ENCODE peak calls at places on chromosomes 6 and 20, in four cellular contexts. One of them, this sample, is unnamed.
A peak's percentile ranks its signal among the peaks of the same experiment; 100 is the strongest.

GRCh38 chr6:89596484-89596883 is 42.1 kb downstream of the LYRM2 start:
- DNase-seq in prostate gland: no peak
- DNase-seq in sigmoid colon: no peak
- DNase-seq in HCT116: no peak
- DNase-seq in this sample: no peak

GRCh38 chr6:151014404-151015150 is 149.1 kb downstream of the MTHFD1L start:
- DNase-seq in HCT116: peak; percentile 75
- DNase-seq in prostate gland: peak; percentile 74
- DNase-seq in sigmoid colon: peak; percentile 89
- DNase-seq in this sample: peak; percentile 27

GRCh38 chr6:122712093-122712863 is 67.2 kb upstream of the FABP7 start:
- DNase-seq in prostate gland: no peak
- DNase-seq in sigmoid colon: no peak
- DNase-seq in HCT116: no peak
- DNase-seq in this sample: no peak

GRCh38 chr20:13809373-13809772 is 24.5 kb downstream of the NDUFAF5 start:
- DNase-seq in prostate gland: no peak
- DNase-seq in sigmoid colon: no peak
- DNase-seq in HCT116: no peak
- DNase-seq in this sample: no peak

GRCh38 chr6:88683734-88684133 is 279.7 kb downstream of the RNGTT start:
- DNase-seq in HCT116: no peak
- DNase-seq in prostate gland: no peak
- DNase-seq in sigmoid colon: no peak
- DNase-seq in this sample: no peak

GRCh38 chr6:169075211-169075621 is 178.4 kb downstream of the THBS2 start:
- DNase-seq in HCT116: no peak
- DNase-seq in sigmoid colon: peak; percentile 97
- DNase-seq in prostate gland: no peak
- DNase-seq in this sample: no peak

GRCh38 chr6:125117818-125118217 is 35.8 kb upstream of the TPD52L1 start:
- DNase-seq in prostate gland: no peak
- DNase-seq in sigmoid colon: no peak
- DNase-seq in HCT116: no peak
- DNase-seq in this sample: no peak

GRCh38 chr6:35206346-35206745 is 7.4 kb upstream of the SCUBE3 start:
- DNase-seq in sigmoid colon: no peak
- DNase-seq in HCT116: no peak
- DNase-seq in prostate gland: no peak
- DNase-seq in this sample: no peak

GRCh38 chr6:15515660-15516375 is 147.0 kb downstream of the DTNBP1 start:
- DNase-seq in prostate gland: no peak
- DNase-seq in HCT116: no peak
- DNase-seq in sigmoid colon: no peak
- DNase-seq in this sample: no peak

GRCh38 chr20:38066969-38067716 is 33.6 kb downstream of the RPRD1B start:
- DNase-seq in sigmoid colon: no peak
- DNase-seq in HCT116: no peak
- DNase-seq in prostate gland: no peak
- DNase-seq in this sample: no peak

GRCh38 chr6:27096834-27097511 is 150.5 kb upstream of the PRSS16 start:
- DNase-seq in prostate gland: no peak
- DNase-seq in HCT116: peak; percentile 26
- DNase-seq in sigmoid colon: no peak
- DNase-seq in this sample: peak; percentile 25

GRCh38 chr6:37024665-37025337 is 19.3 kb downstream of the FGD2 start:
- DNase-seq in prostate gland: peak; percentile 83
- DNase-seq in HCT116: peak; percentile 70
- DNase-seq in sigmoid colon: no peak
- DNase-seq in this sample: no peak

GRCh38 chr20:58439974-58440767 is 51.1 kb downstream of the VAPB start:
- DNase-seq in sigmoid colon: no peak
- DNase-seq in prostate gland: no peak
- DNase-seq in HCT116: no peak
- DNase-seq in this sample: no peak

GRCh38 chr6:160883999-160884398 is 107.6 kb upstream of the MAP3K4 start:
- DNase-seq in sigmoid colon: no peak
- DNase-seq in HCT116: no peak
- DNase-seq in prostate gland: no peak
- DNase-seq in this sample: no peak

GRCh38 chr6:37033255-37033654 is 27.8 kb downstream of the FGD2 start:
- DNase-seq in prostate gland: no peak
- DNase-seq in sigmoid colon: no peak
- DNase-seq in HCT116: no peak
- DNase-seq in this sample: no peak

GRCh38 chr6:30781697-30782424 is 37.5 kb upstream of the IER3 start:
- DNase-seq in prostate gland: peak; percentile 81
- DNase-seq in sigmoid colon: peak; percentile 99
- DNase-seq in HCT116: peak; percentile 94
- DNase-seq in this sample: no peak

GRCh38 chr6:118712955-118713354 is 61.6 kb upstream of the CEP85L start:
- DNase-seq in sigmoid colon: no peak
- DNase-seq in prostate gland: no peak
- DNase-seq in HCT116: no peak
- DNase-seq in this sample: no peak

GRCh38 chr6:41122373-41122772 is 31.8 kb downstream of the TREML1 start:
- DNase-seq in sigmoid colon: no peak
- DNase-seq in HCT116: no peak
- DNase-seq in prostate gland: no peak
- DNase-seq in this sample: no peak

GRCh38 chr6:96223695-96224094 is 207.9 kb downstream of the FUT9 start:
- DNase-seq in sigmoid colon: no peak
- DNase-seq in prostate gland: no peak
- DNase-seq in HCT116: no peak
- DNase-seq in this sample: no peak

GRCh38 chr20:43830883-43831282 is 83.8 kb upstream of the TOX2 start:
- DNase-seq in HCT116: no peak
- DNase-seq in prostate gland: no peak
- DNase-seq in sigmoid colon: peak; percentile 14
- DNase-seq in this sample: no peak

GRCh38 chr20:56348746-56349145 is 10.0 kb upstream of the FAM210B start:
- DNase-seq in prostate gland: no peak
- DNase-seq in sigmoid colon: no peak
- DNase-seq in HCT116: no peak
- DNase-seq in this sample: no peak

GRCh38 chr20:36670665-36671357 is 24.8 kb upstream of the SLA2 start:
- DNase-seq in HCT116: no peak
- DNase-seq in sigmoid colon: no peak
- DNase-seq in prostate gland: no peak
- DNase-seq in this sample: no peak

GRCh38 chr6:130900913-130901312 is 73.7 kb downstream of the SMLR1 start:
- DNase-seq in HCT116: peak; percentile 21
- DNase-seq in prostate gland: no peak
- DNase-seq in sigmoid colon: no peak
- DNase-seq in this sample: no peak

GRCh38 chr6:107114213-107114871 is 973 bp downstream of the BEND3 start:
- DNase-seq in prostate gland: peak; percentile 81
- DNase-seq in sigmoid colon: peak; percentile 90
- DNase-seq in HCT116: peak; percentile 52
- DNase-seq in this sample: peak; percentile 89
- TF ChIP-seq POLR2A in prostate gland: no peak
- TF ChIP-seq POLR2A in sigmoid colon: no peak
- TF ChIP-seq POLR2A in HCT116: no peak
- TF ChIP-seq POLR2A in this sample: no peak

GRCh38 chr6:139376604-139377218 is 2.3 kb upstream of the CITED2 start:
- DNase-seq in prostate gland: peak; percentile 80
- DNase-seq in sigmoid colon: peak; percentile 86
- DNase-seq in HCT116: no peak
- DNase-seq in this sample: no peak
- TF ChIP-seq POLR2AphosphoS5 in prostate gland: peak; percentile 78
- TF ChIP-seq POLR2AphosphoS5 in sigmoid colon: peak; percentile 16
- TF ChIP-seq POLR2AphosphoS5 in HCT116: peak; percentile 35
- TF ChIP-seq POLR2AphosphoS5 in this sample: no peak

GRCh38 chr6:43477235-43478007 is at the start of gene TJAP1:
- DNase-seq in HCT116: peak; percentile 64
- DNase-seq in sigmoid colon: peak; percentile 96
- DNase-seq in prostate gland: peak; percentile 91
- DNase-seq in this sample: peak; percentile 96
- TF ChIP-seq POLR2A in HCT116: peak; percentile 69
- TF ChIP-seq POLR2A in sigmoid colon: peak; percentile 74
- TF ChIP-seq POLR2A in prostate gland: peak; percentile 79
- TF ChIP-seq POLR2A in this sample: peak; percentile 81

DNA sequence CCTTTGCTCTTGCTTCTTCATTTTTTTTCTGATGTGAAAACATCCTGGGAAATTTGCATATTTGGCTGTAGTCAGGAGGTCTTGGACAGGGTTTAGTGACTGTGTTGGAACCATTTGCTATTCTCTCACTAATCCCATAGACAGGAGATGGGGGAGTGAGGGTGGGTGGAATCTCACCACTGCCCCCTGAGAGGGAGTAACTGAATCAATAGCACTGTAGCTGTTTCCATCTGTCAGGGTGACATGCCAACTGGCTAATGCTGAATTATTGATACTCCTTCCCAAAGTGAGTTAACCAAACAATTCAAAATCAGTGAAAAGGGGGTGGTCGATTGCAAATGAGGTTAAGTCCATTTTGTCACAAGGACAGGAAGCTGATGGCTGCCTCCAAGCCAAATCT is 55.0 kb upstream of the B3GAT2 start:
- DNase-seq in sigmoid colon: no peak
- DNase-seq in prostate gland: no peak
- DNase-seq in HCT116: no peak
- DNase-seq in this sample: no peak
- TF ChIP-seq POLR2AphosphoS5 in sigmoid colon: no peak
- TF ChIP-seq POLR2AphosphoS5 in prostate gland: no peak
- TF ChIP-seq POLR2AphosphoS5 in HCT116: no peak
- TF ChIP-seq POLR2AphosphoS5 in this sample: no peak

DNA sequence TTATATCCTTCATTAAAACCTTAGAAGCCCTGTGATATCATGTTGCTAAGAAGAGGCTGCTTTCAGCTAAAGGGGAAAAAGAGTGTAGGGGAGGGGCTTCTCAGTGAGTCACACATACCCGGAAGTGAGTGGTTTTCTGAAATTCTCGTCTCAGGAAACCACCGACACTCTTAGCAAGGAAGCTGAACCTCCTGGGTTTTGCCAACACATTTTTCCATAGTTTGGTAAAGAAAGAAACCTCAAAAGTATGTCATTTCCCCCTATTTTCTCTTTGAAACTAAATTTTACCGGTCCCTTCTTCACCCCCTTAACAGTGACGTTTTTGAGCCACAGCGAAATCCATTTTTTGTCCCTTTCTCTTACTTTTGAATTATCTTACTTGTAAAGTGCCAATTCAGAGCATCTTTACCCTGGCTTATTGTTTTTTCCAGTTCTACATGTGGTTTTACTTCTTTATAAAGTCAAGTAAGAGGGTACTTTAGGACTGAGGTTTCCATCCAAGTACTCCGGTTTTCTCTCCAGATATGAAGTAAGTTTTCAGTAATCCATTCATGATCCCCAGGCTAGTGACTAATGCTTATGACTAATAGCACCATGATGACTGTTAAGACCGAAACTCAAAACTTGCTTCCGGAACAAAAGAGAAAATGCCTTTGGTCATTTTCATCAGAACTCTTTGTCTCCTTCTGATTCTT is 219.3 kb downstream of the ARHGAP18 start:
- DNase-seq in prostate gland: no peak
- DNase-seq in HCT116: peak; percentile 94
- DNase-seq in sigmoid colon: no peak
- DNase-seq in this sample: peak; percentile 25
- TF ChIP-seq POLR2A in prostate gland: no peak
- TF ChIP-seq POLR2A in HCT116: peak; percentile 52
- TF ChIP-seq POLR2A in sigmoid colon: no peak
- TF ChIP-seq POLR2A in this sample: peak; percentile 26

GRCh38 chr20:35663813-35664543 is 722 bp downstream of the CPNE1 start:
- DNase-seq in sigmoid colon: no peak
- DNase-seq in HCT116: peak; percentile 6
- DNase-seq in prostate gland: peak; percentile 53
- DNase-seq in this sample: peak; percentile 44
- TF ChIP-seq POLR2AphosphoS5 in sigmoid colon: no peak
- TF ChIP-seq POLR2AphosphoS5 in HCT116: peak; percentile 44
- TF ChIP-seq POLR2AphosphoS5 in prostate gland: peak; percentile 23
- TF ChIP-seq POLR2AphosphoS5 in this sample: peak; percentile 76

GRCh38 chr6:24494726-24495515 is at the start of gene ALDH5A1:
- DNase-seq in prostate gland: peak; percentile 61
- DNase-seq in HCT116: peak; percentile 24
- DNase-seq in sigmoid colon: peak; percentile 77
- DNase-seq in this sample: peak; percentile 66
- TF ChIP-seq POLR2A in prostate gland: peak; percentile 24
- TF ChIP-seq POLR2A in HCT116: no peak
- TF ChIP-seq POLR2A in sigmoid colon: no peak
- TF ChIP-seq POLR2A in this sample: no peak